ENCODE peak calls at places on chromosome 15, in six cellular contexts. One of them, this sample, is unnamed.

GRCh38 chr15:70166506-70167087 is 68.9 kb upstream of the TLE3 start:
- DNase-seq in AG10803: no peak
- DNase-seq in right lobe of liver: no peak
- DNase-seq in astrocyte of the spinal cord: no peak
- DNase-seq in AG04449: no peak
- DNase-seq in endothelial cell: no peak
- DNase-seq in this sample: no peak

GRCh38 chr15:29656636-29657475 is 165.4 kb downstream of the TJP1 start:
- DNase-seq in AG10803: no peak
- DNase-seq in right lobe of liver: peak
- DNase-seq in astrocyte of the spinal cord: no peak
- DNase-seq in AG04449: no peak
- DNase-seq in endothelial cell: peak
- DNase-seq in this sample: no peak

GRCh38 chr15:89391685-89392257 is 57.1 kb upstream of the POLG start:
- DNase-seq in AG10803: no peak
- DNase-seq in right lobe of liver: no peak
- DNase-seq in astrocyte of the spinal cord: no peak
- DNase-seq in AG04449: no peak
- DNase-seq in endothelial cell: no peak
- DNase-seq in this sample: no peak

GRCh38 chr15:87368511-87368910 is 888.0 kb downstream of the NTRK3 start:
- DNase-seq in AG10803: no peak
- DNase-seq in right lobe of liver: no peak
- DNase-seq in astrocyte of the spinal cord: no peak
- DNase-seq in AG04449: no peak
- DNase-seq in endothelial cell: no peak
- DNase-seq in this sample: no peak

GRCh38 chr15:66704019-66704782 is 2.2 kb downstream of the SMAD6 start:
- DNase-seq in AG10803: no peak
- DNase-seq in right lobe of liver: no peak
- DNase-seq in astrocyte of the spinal cord: no peak
- DNase-seq in AG04449: no peak
- DNase-seq in endothelial cell: no peak
- DNase-seq in this sample: no peak

GRCh38 chr15:69189157-69189556 is 28.7 kb downstream of the GLCE start:
- DNase-seq in AG10803: no peak
- DNase-seq in right lobe of liver: no peak
- DNase-seq in astrocyte of the spinal cord: no peak
- DNase-seq in AG04449: no peak
- DNase-seq in endothelial cell: no peak
- DNase-seq in this sample: no peak

GRCh38 chr15:45199136-45199810 is 11.5 kb upstream of the SHF start:
- DNase-seq in AG10803: no peak
- DNase-seq in right lobe of liver: no peak
- DNase-seq in astrocyte of the spinal cord: peak
- DNase-seq in AG04449: no peak
- DNase-seq in endothelial cell: no peak
- DNase-seq in this sample: no peak

GRCh38 chr15:68614621-68615035 is 35.8 kb downstream of the CORO2B start:
- DNase-seq in AG10803: no peak
- DNase-seq in right lobe of liver: no peak
- DNase-seq in astrocyte of the spinal cord: peak
- DNase-seq in AG04449: no peak
- DNase-seq in endothelial cell: peak
- DNase-seq in this sample: no peak

GRCh38 chr15:42994546-42994945 is 74.0 kb upstream of the TTBK2 start:
- DNase-seq in AG10803: peak
- DNase-seq in right lobe of liver: no peak
- DNase-seq in astrocyte of the spinal cord: peak
- DNase-seq in AG04449: peak
- DNase-seq in endothelial cell: no peak
- DNase-seq in this sample: peak

GRCh38 chr15:90001683-90002427 is 731 bp downstream of the ZNF710 start:
- DNase-seq in AG10803: peak
- DNase-seq in right lobe of liver: peak
- DNase-seq in astrocyte of the spinal cord: peak
- DNase-seq in AG04449: no peak
- DNase-seq in endothelial cell: peak
- DNase-seq in this sample: no peak

GRCh38 chr15:34160735-34161134 is 49.2 kb downstream of the KATNBL1 start:
- DNase-seq in AG10803: no peak
- DNase-seq in right lobe of liver: no peak
- DNase-seq in astrocyte of the spinal cord: no peak
- DNase-seq in AG04449: no peak
- DNase-seq in endothelial cell: no peak
- DNase-seq in this sample: no peak

GRCh38 chr15:20644896-20645295 is 103.3 kb upstream of the GOLGA6L6 start:
- DNase-seq in AG10803: no peak
- DNase-seq in right lobe of liver: no peak
- DNase-seq in astrocyte of the spinal cord: no peak
- DNase-seq in AG04449: no peak
- DNase-seq in endothelial cell: no peak
- DNase-seq in this sample: no peak

GRCh38 chr15:70212288-70212962 is 114.7 kb upstream of the TLE3 start:
- DNase-seq in AG10803: no peak
- DNase-seq in right lobe of liver: peak
- DNase-seq in astrocyte of the spinal cord: no peak
- DNase-seq in AG04449: no peak
- DNase-seq in endothelial cell: no peak
- DNase-seq in this sample: no peak

GRCh38 chr15:46213551-46213950 is 578.7 kb downstream of the SQOR start:
- DNase-seq in AG10803: no peak
- DNase-seq in right lobe of liver: no peak
- DNase-seq in astrocyte of the spinal cord: no peak
- DNase-seq in AG04449: no peak
- DNase-seq in endothelial cell: no peak
- DNase-seq in this sample: no peak

GRCh38 chr15:49530106-49530505 is 90.5 kb downstream of the FAM227B start:
- DNase-seq in AG10803: peak
- DNase-seq in right lobe of liver: no peak
- DNase-seq in astrocyte of the spinal cord: no peak
- DNase-seq in AG04449: peak
- DNase-seq in endothelial cell: no peak
- DNase-seq in this sample: no peak

GRCh38 chr15:51669381-51669780 is 11.9 kb upstream of the SCG3 start:
- DNase-seq in AG10803: no peak
- DNase-seq in right lobe of liver: no peak
- DNase-seq in astrocyte of the spinal cord: no peak
- DNase-seq in AG04449: no peak
- DNase-seq in endothelial cell: no peak
- DNase-seq in this sample: no peak

GRCh38 chr15:34644061-34644460 is 60.6 kb upstream of the GOLGA8B start:
- DNase-seq in AG10803: peak
- DNase-seq in right lobe of liver: no peak
- DNase-seq in astrocyte of the spinal cord: peak
- DNase-seq in AG04449: peak
- DNase-seq in endothelial cell: no peak
- DNase-seq in this sample: peak

GRCh38 chr15:89813381-89814111 is 1.1 kb downstream of the ANPEP start:
- DNase-seq in AG10803: no peak
- DNase-seq in right lobe of liver: no peak
- DNase-seq in astrocyte of the spinal cord: no peak
- DNase-seq in AG04449: no peak
- DNase-seq in endothelial cell: no peak
- DNase-seq in this sample: no peak

GRCh38 chr15:90232196-90232595 is 1.5 kb downstream of the CIB1 start:
- DNase-seq in AG10803: no peak
- DNase-seq in right lobe of liver: no peak
- DNase-seq in astrocyte of the spinal cord: no peak
- DNase-seq in AG04449: no peak
- DNase-seq in endothelial cell: no peak
- DNase-seq in this sample: no peak

GRCh38 chr15:84600331-84600686 is 500 bp upstream of the ZSCAN2 start:
- DNase-seq in AG10803: peak
- DNase-seq in right lobe of liver: peak
- DNase-seq in astrocyte of the spinal cord: peak
- DNase-seq in AG04449: no peak
- DNase-seq in endothelial cell: peak
- DNase-seq in this sample: peak

GRCh38 chr15:65863106-65863505 is 6.2 kb upstream of the RAB11A start:
- DNase-seq in AG10803: no peak
- DNase-seq in right lobe of liver: no peak
- DNase-seq in astrocyte of the spinal cord: no peak
- DNase-seq in AG04449: no peak
- DNase-seq in endothelial cell: no peak
- DNase-seq in this sample: no peak

GRCh38 chr15:67127925-67128324 is 62.5 kb downstream of the SMAD3 start:
- DNase-seq in AG10803: peak
- DNase-seq in right lobe of liver: no peak
- DNase-seq in astrocyte of the spinal cord: peak
- DNase-seq in AG04449: peak
- DNase-seq in endothelial cell: no peak
- DNase-seq in this sample: peak

GRCh38 chr15:83248944-83249343 is 35.5 kb downstream of the BNC1 start:
- DNase-seq in AG10803: peak
- DNase-seq in right lobe of liver: no peak
- DNase-seq in astrocyte of the spinal cord: no peak
- DNase-seq in AG04449: no peak
- DNase-seq in endothelial cell: no peak
- DNase-seq in this sample: no peak

GRCh38 chr15:49435201-49435600 is 12.2 kb downstream of the FGF7 start:
- DNase-seq in AG10803: peak
- DNase-seq in right lobe of liver: no peak
- DNase-seq in astrocyte of the spinal cord: no peak
- DNase-seq in AG04449: no peak
- DNase-seq in endothelial cell: no peak
- DNase-seq in this sample: peak

GRCh38 chr15:40333922-40334492 is 6.7 kb downstream of the CCDC9B start:
- DNase-seq in AG10803: peak
- DNase-seq in right lobe of liver: peak
- DNase-seq in astrocyte of the spinal cord: peak
- DNase-seq in AG04449: no peak
- DNase-seq in endothelial cell: peak
- DNase-seq in this sample: no peak

GRCh38 chr15:51842852-51843737 is 13.6 kb downstream of the TMOD3 start:
- DNase-seq in AG10803: peak
- DNase-seq in right lobe of liver: no peak
- DNase-seq in astrocyte of the spinal cord: peak
- DNase-seq in AG04449: no peak
- DNase-seq in endothelial cell: no peak
- DNase-seq in this sample: no peak

GRCh38 chr15:73935547-73935946 is 9.3 kb downstream of the LOXL1 start:
- DNase-seq in AG10803: no peak
- DNase-seq in right lobe of liver: no peak
- DNase-seq in astrocyte of the spinal cord: no peak
- DNase-seq in AG04449: no peak
- DNase-seq in endothelial cell: no peak
- DNase-seq in this sample: no peak

GRCh38 chr15:29821416-29822099 is 710 bp downstream of the TJP1 start:
- DNase-seq in AG10803: peak
- DNase-seq in right lobe of liver: peak
- DNase-seq in astrocyte of the spinal cord: peak
- DNase-seq in AG04449: peak
- DNase-seq in endothelial cell: peak
- DNase-seq in this sample: peak

GRCh38 chr15:79086814-79087213 is 3.8 kb downstream of the RASGRF1 start:
- DNase-seq in AG10803: no peak
- DNase-seq in right lobe of liver: no peak
- DNase-seq in astrocyte of the spinal cord: no peak
- DNase-seq in AG04449: no peak
- DNase-seq in endothelial cell: no peak
- DNase-seq in this sample: no peak

GRCh38 chr15:40511093-40511471 is 40.3 kb downstream of the CHST14 start:
- DNase-seq in AG10803: peak
- DNase-seq in right lobe of liver: no peak
- DNase-seq in astrocyte of the spinal cord: no peak
- DNase-seq in AG04449: no peak
- DNase-seq in endothelial cell: no peak
- DNase-seq in this sample: no peak

GRCh38 chr15:90873998-90874605 is 5.7 kb downstream of the FURIN start:
- DNase-seq in AG10803: no peak
- DNase-seq in right lobe of liver: peak
- DNase-seq in astrocyte of the spinal cord: peak
- DNase-seq in AG04449: no peak
- DNase-seq in endothelial cell: no peak
- DNase-seq in this sample: no peak

GRCh38 chr15:53522878-53523455 is 236.5 kb downstream of the WDR72 start:
- DNase-seq in AG10803: no peak
- DNase-seq in right lobe of liver: no peak
- DNase-seq in astrocyte of the spinal cord: no peak
- DNase-seq in AG04449: no peak
- DNase-seq in endothelial cell: no peak
- DNase-seq in this sample: no peak

GRCh38 chr15:61537337-61537736 is 308.2 kb upstream of the RORA start:
- DNase-seq in AG10803: no peak
- DNase-seq in right lobe of liver: no peak
- DNase-seq in astrocyte of the spinal cord: no peak
- DNase-seq in AG04449: no peak
- DNase-seq in endothelial cell: no peak
- DNase-seq in this sample: no peak

GRCh38 chr15:93485922-93486327 is 396.9 kb upstream of the RGMA start:
- DNase-seq in AG10803: no peak
- DNase-seq in right lobe of liver: no peak
- DNase-seq in astrocyte of the spinal cord: no peak
- DNase-seq in AG04449: no peak
- DNase-seq in endothelial cell: no peak
- DNase-seq in this sample: no peak
- TF ChIP-seq CTCF in AG10803: no peak
- TF ChIP-seq CTCF in right lobe of liver: no peak
- TF ChIP-seq CTCF in astrocyte of the spinal cord: no peak
- TF ChIP-seq CTCF in AG04449: no peak
- TF ChIP-seq CTCF in endothelial cell: no peak
- TF ChIP-seq CTCF in this sample: no peak

GRCh38 chr15:97600190-97600589 is 360.3 kb upstream of the ARRDC4 start:
- DNase-seq in AG10803: no peak
- DNase-seq in right lobe of liver: no peak
- DNase-seq in astrocyte of the spinal cord: no peak
- DNase-seq in AG04449: no peak
- DNase-seq in endothelial cell: no peak
- DNase-seq in this sample: no peak
- TF ChIP-seq CTCF in AG10803: no peak
- TF ChIP-seq CTCF in right lobe of liver: no peak
- TF ChIP-seq CTCF in astrocyte of the spinal cord: no peak
- TF ChIP-seq CTCF in AG04449: no peak
- TF ChIP-seq CTCF in endothelial cell: no peak
- TF ChIP-seq CTCF in this sample: no peak

GRCh38 chr15:63942486-63943365 is 103.6 kb downstream of the DAPK2 start:
- DNase-seq in AG10803: no peak
- DNase-seq in right lobe of liver: no peak
- DNase-seq in astrocyte of the spinal cord: no peak
- DNase-seq in AG04449: no peak
- DNase-seq in endothelial cell: no peak
- DNase-seq in this sample: no peak
- TF ChIP-seq CTCF in AG10803: no peak
- TF ChIP-seq CTCF in right lobe of liver: no peak
- TF ChIP-seq CTCF in astrocyte of the spinal cord: no peak
- TF ChIP-seq CTCF in AG04449: no peak
- TF ChIP-seq CTCF in endothelial cell: no peak
- TF ChIP-seq CTCF in this sample: no peak

GRCh38 chr15:31302778-31303433 is 23.7 kb upstream of the KLF13 start:
- DNase-seq in AG10803: no peak
- DNase-seq in right lobe of liver: no peak
- DNase-seq in astrocyte of the spinal cord: no peak
- DNase-seq in AG04449: no peak
- DNase-seq in endothelial cell: no peak
- DNase-seq in this sample: no peak
- TF ChIP-seq CTCF in AG10803: peak
- TF ChIP-seq CTCF in right lobe of liver: no peak
- TF ChIP-seq CTCF in astrocyte of the spinal cord: no peak
- TF ChIP-seq CTCF in AG04449: no peak
- TF ChIP-seq CTCF in endothelial cell: no peak
- TF ChIP-seq CTCF in this sample: no peak

This sample was measured in AG04450.